ENCODE peak calls at places on chromosomes 6 and 20, in nine cellular contexts. C is adrenal gland, A is HCT116, R is H54, F is ovary, K is transverse colon, X is vagina, I is prostate gland, T is breast epithelium. W is an unnamed sample.

GRCh38 chr20:56247954-56248782 is at the start of gene MC3R:
- DNase-seq in C (peak), A (peak), R (peak), F (peak), K (peak), X (no peak), I (peak), T (peak), W (peak)

GRCh38 chr6:143313163-143313562 is 137.3 kb downstream of the ADAT2 start:
- DNase-seq in C (no peak), A (no peak), R (no peak), F (no peak), K (no peak), X (no peak), I (no peak), T (no peak), W (no peak)

GRCh38 chr20:36744243-36744642 is 1.6 kb downstream of the NDRG3 start:
- DNase-seq in C (no peak), A (no peak), R (no peak), F (no peak), K (no peak), X (no peak), I (no peak), T (no peak), W (no peak)

GRCh38 chr6:124076336-124077048 is 272.8 kb downstream of the NKAIN2 start:
- DNase-seq in C (no peak), A (no peak), R (no peak), F (no peak), K (no peak), X (no peak), I (no peak), T (no peak), W (no peak)

GRCh38 chr20:32456869-32457421 is 98.8 kb downstream of the ASXL1 start:
- DNase-seq in C (peak), A (no peak), R (no peak), F (peak), K (no peak), X (no peak), I (no peak), T (no peak), W (peak)

GRCh38 chr6:56292505-56293181 is 45.3 kb upstream of the COL21A1 start:
- DNase-seq in C (peak), A (peak), R (peak), F (no peak), K (peak), X (no peak), I (no peak), T (no peak), W (peak)

GRCh38 chr20:25005220-25005619 is 12.7 kb upstream of the APMAP start:
- DNase-seq in C (no peak), A (no peak), R (no peak), F (peak), K (peak), X (no peak), I (peak), T (peak), W (no peak)

GRCh38 chr20:6975326-6975725 is 207.8 kb downstream of the BMP2 start:
- DNase-seq in C (no peak), A (no peak), R (no peak), F (no peak), K (no peak), X (no peak), I (no peak), T (no peak), W (no peak)

GRCh38 chr6:116387374-116387773 is 16.6 kb downstream of the DSE start:
- DNase-seq in C (no peak), A (peak), R (no peak), F (no peak), K (no peak), X (no peak), I (no peak), T (no peak), W (no peak)

GRCh38 chr20:25047766-25048165 is 10.2 kb downstream of the ACSS1 start:
- DNase-seq in C (no peak), A (no peak), R (no peak), F (no peak), K (peak), X (no peak), I (peak), T (no peak), W (no peak)

GRCh38 chr6:11750682-11751081 is 27.9 kb downstream of the ADTRP start:
- DNase-seq in C (no peak), A (no peak), R (no peak), F (no peak), K (peak), X (no peak), I (no peak), T (no peak), W (no peak)

GRCh38 chr6:71383476-71383875 is 94.9 kb downstream of the OGFRL1 start:
- DNase-seq in C (no peak), A (peak), R (no peak), F (no peak), K (no peak), X (no peak), I (no peak), T (no peak), W (no peak)

GRCh38 chr6:33781105-33781975 is 7.6 kb downstream of the LEMD2 start:
- DNase-seq in C (peak), A (peak), R (peak), F (no peak), K (no peak), X (no peak), I (no peak), T (no peak), W (no peak)

GRCh38 chr6:145372671-145373123 is 362.6 kb downstream of the EPM2A start:
- DNase-seq in C (no peak), A (no peak), R (no peak), F (no peak), K (no peak), X (no peak), I (no peak), T (no peak), W (no peak)

GRCh38 chr6:89985744-89986493 is 91.7 kb downstream of the GJA10 start:
- DNase-seq in C (no peak), A (no peak), R (no peak), F (no peak), K (no peak), X (no peak), I (no peak), T (no peak), W (no peak)

GRCh38 chr6:168149015-168149414 is 70.0 kb upstream of the FRMD1 start:
- DNase-seq in C (no peak), A (no peak), R (no peak), F (no peak), K (no peak), X (peak), I (no peak), T (peak), W (no peak)

GRCh38 chr20:56249244-56249955 is 868 bp downstream of the MC3R start:
- DNase-seq in C (no peak), A (peak), R (no peak), F (no peak), K (peak), X (no peak), I (peak), T (no peak), W (peak)

GRCh38 chr6:45730232-45730631 is 285.4 kb downstream of the CLIC5 start:
- DNase-seq in C (no peak), A (no peak), R (no peak), F (no peak), K (no peak), X (no peak), I (no peak), T (no peak), W (no peak)

GRCh38 chr6:119090256-119090655 is 11.8 kb upstream of the FAM184A start:
- DNase-seq in C (no peak), A (no peak), R (no peak), F (no peak), K (no peak), X (no peak), I (no peak), T (no peak), W (no peak)

GRCh38 chr20:38217791-38218565 is 42.6 kb downstream of the KIAA1755 start:
- DNase-seq in C (peak), A (peak), R (peak), F (peak), K (peak), X (no peak), I (no peak), T (no peak), W (no peak)

GRCh38 chr6:121873595-121873994 is 438.1 kb downstream of the GJA1 start:
- DNase-seq in C (no peak), A (no peak), R (no peak), F (no peak), K (no peak), X (no peak), I (no peak), T (no peak), W (no peak)

GRCh38 chr6:33049323-33049722 is 24.1 kb downstream of the HLA-DPA1 start:
- DNase-seq in C (no peak), A (no peak), R (no peak), F (no peak), K (no peak), X (no peak), I (no peak), T (no peak), W (no peak)

DNA sequence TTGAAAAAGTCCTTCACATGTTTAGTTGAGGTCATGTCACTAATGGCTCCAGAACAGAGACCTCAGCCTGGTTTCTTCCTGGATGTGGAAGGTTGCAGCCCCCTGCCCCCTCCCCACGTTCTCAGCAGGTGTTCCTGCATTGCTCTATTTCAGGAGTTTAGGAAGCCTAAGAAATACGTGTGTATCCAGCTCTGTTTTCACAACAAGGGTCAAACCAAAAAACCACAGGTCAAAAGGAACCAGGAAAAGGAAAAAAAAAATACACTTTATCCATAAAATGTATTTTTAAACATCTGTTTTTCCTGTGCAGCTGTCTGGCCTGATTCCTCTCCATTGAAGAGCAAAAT is 107.9 kb upstream of the PLEKHG1 start:
- DNase-seq in C (no peak), A (no peak), R (no peak), F (no peak), K (no peak), X (no peak), I (no peak), T (no peak), W (no peak)
- TF ChIP-seq POLR2A in C (no peak), A (no peak), R (no peak), F (no peak), K (no peak), X (no peak), I (no peak), T (no peak), W (no peak)

GRCh38 chr6:41600499-41601247 is 37.6 kb upstream of the MDFI start:
- DNase-seq in C (no peak), A (no peak), R (no peak), F (no peak), K (no peak), X (no peak), I (no peak), T (no peak), W (no peak)
- TF ChIP-seq POLR2A in C (no peak), A (no peak), R (no peak), F (no peak), K (no peak), X (no peak), I (no peak), T (no peak), W (no peak)

GRCh38 chr20:62917720-62918119 is 8.6 kb downstream of the DIDO1 start:
- DNase-seq in C (no peak), A (no peak), R (no peak), F (no peak), K (no peak), X (no peak), I (no peak), T (no peak), W (no peak)

GRCh38 chr20:62918830-62919229 is 7.5 kb downstream of the DIDO1 start:
- DNase-seq in C (no peak), A (no peak), R (no peak), F (no peak), K (no peak), X (no peak), I (no peak), T (no peak), W (no peak)

GRCh38 chr20:62918137-62918536 is 8.2 kb downstream of the DIDO1 start:
- DNase-seq in C (no peak), A (no peak), R (no peak), F (no peak), K (no peak), X (no peak), I (no peak), T (no peak), W (no peak)

GRCh38 chr20:62914970-62915457 is 11.3 kb downstream of the DIDO1 start:
- DNase-seq in C (no peak), A (no peak), R (no peak), F (no peak), K (no peak), X (no peak), I (no peak), T (no peak), W (peak)

GRCh38 chr20:62916703-62917476 is 9.4 kb downstream of the DIDO1 start:
- DNase-seq in C (no peak), A (no peak), R (no peak), F (no peak), K (no peak), X (no peak), I (no peak), T (no peak), W (no peak)
- TF ChIP-seq POLR2A in C (no peak), A (no peak), R (no peak), F (no peak), K (no peak), X (no peak), I (no peak), T (no peak), W (no peak)

DNA sequence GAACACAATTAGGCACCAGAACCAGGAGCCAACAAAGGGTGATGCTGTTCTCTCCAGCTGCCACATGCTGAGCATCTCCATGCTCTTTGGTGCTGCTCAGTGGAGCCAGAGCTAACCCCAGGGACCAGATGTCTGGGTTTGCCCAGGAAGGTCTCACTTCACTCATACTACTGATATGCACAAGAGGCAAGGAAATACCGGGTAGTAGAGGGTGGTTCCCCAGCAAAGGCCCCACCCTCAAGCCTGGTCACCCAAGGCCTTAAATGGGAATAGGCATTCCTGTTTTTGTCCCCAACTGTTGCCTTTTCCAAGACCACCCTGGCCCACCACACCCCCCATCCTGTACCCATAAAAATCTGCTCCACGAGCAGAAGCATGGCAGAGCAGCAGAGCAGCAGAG is 204.5 kb upstream of the TAB2 start:
- DNase-seq in C (no peak), A (no peak), R (no peak), F (no peak), K (no peak), X (no peak), I (no peak), T (no peak), W (no peak)
- TF ChIP-seq POLR2A in C (no peak), A (no peak), R (no peak), F (no peak), K (no peak), X (no peak), I (no peak), T (no peak), W (no peak)

GRCh38 chr6:159045826-159046225 is 1.0 kb upstream of the TAGAP start:
- DNase-seq in C (no peak), A (no peak), R (no peak), F (no peak), K (no peak), X (no peak), I (no peak), T (no peak), W (no peak)

GRCh38 chr6:159042824-159043181 is 2.0 kb downstream of the TAGAP start:
- DNase-seq in C (no peak), A (no peak), R (no peak), F (no peak), K (no peak), X (no peak), I (no peak), T (no peak), W (no peak)

GRCh38 chr6:159043236-159043635 is 1.6 kb downstream of the TAGAP start:
- DNase-seq in C (no peak), A (no peak), R (no peak), F (no peak), K (no peak), X (no peak), I (no peak), T (no peak), W (no peak)

GRCh38 chr6:159043986-159044385 is 805 bp downstream of the TAGAP start:
- DNase-seq in C (no peak), A (no peak), R (no peak), F (no peak), K (no peak), X (no peak), I (no peak), T (no peak), W (no peak)

GRCh38 chr6:159044899-159045727 is at the start of gene TAGAP:
- DNase-seq in C (peak), A (no peak), R (no peak), F (peak), K (peak), X (peak), I (peak), T (peak), W (peak)
- TF ChIP-seq POLR2A in C (peak), A (no peak), R (no peak), F (no peak), K (peak), X (peak), I (peak), T (no peak), W (peak)

DNA sequence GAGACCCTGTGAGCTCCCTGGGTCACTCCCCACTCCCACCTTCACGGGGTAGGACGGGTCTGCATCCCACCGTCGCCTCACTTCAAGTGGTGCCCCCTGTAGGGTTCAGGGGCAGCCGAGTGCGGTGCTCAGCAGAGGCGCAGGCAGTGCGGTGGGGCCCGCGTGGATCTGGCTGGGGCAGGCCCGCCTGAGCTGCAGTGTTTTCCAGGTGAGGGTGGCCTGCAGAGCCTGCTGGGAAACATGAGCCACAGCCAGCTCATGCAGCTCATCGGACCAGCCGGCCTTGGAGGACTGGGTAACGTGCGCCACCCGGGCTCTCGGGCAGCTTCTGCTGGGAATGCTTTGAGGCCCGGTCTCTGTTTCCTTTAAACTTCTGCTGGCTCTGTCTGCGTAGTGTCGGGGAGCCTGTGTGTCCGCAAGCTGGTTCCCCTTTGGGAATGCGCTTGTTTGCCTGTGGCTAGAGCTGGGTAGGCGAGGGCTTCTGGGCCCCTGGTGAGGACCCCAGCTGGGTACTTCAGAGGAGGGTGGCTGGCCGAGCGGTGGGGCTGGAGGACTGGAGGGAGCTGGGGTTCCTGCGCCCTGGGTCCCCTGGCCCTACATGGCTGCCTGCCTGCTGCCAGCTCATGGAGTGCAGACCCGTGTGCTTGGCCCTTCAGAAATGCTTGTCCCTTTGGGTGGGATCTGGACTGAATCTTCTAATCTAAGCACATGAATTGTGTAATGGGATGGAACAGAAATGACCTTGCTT is 3.8 kb downstream of the ADRM1 start:
- DNase-seq in C (no peak), A (no peak), R (no peak), F (no peak), K (no peak), X (no peak), I (no peak), T (no peak), W (no peak)
- TF ChIP-seq POLR2A in C (no peak), A (no peak), R (no peak), F (no peak), K (no peak), X (no peak), I (no peak), T (no peak), W (no peak)

W was measured in erythroblast.